ENCODE peak calls at places on chromosomes 2 and 18, in seven cellular contexts. One of them, this sample, is unnamed.

GRCh38 chr18:59551902-59552635 is 145.2 kb downstream of the CCBE1 start:
- DNase-seq in H7: no peak
- DNase-seq in stromal cell of bone marrow: no peak
- DNase-seq in lower leg skin: no peak
- DNase-seq in heart right ventricle: peak; percentile 42
- DNase-seq in naive thymus-derived CD8-positive, alpha-beta T cell: no peak
- DNase-seq in T-helper 2 cell: no peak
- DNase-seq in this sample: no peak

GRCh38 chr18:69152436-69152835 is 248.3 kb upstream of the DOK6 start:
- DNase-seq in H7: no peak
- DNase-seq in stromal cell of bone marrow: no peak
- DNase-seq in lower leg skin: no peak
- DNase-seq in heart right ventricle: no peak
- DNase-seq in naive thymus-derived CD8-positive, alpha-beta T cell: no peak
- DNase-seq in T-helper 2 cell: no peak
- DNase-seq in this sample: no peak

GRCh38 chr2:49035477-49035876 is 118.8 kb downstream of the FSHR start:
- DNase-seq in H7: no peak
- DNase-seq in stromal cell of bone marrow: no peak
- DNase-seq in lower leg skin: no peak
- DNase-seq in heart right ventricle: no peak
- DNase-seq in naive thymus-derived CD8-positive, alpha-beta T cell: no peak
- DNase-seq in T-helper 2 cell: no peak
- DNase-seq in this sample: no peak

GRCh38 chr18:37578886-37579513 is 13.4 kb upstream of the CELF4 start:
- DNase-seq in H7: peak; percentile 57
- DNase-seq in stromal cell of bone marrow: no peak
- DNase-seq in lower leg skin: no peak
- DNase-seq in heart right ventricle: no peak
- DNase-seq in naive thymus-derived CD8-positive, alpha-beta T cell: no peak
- DNase-seq in T-helper 2 cell: no peak
- DNase-seq in this sample: peak; percentile 8

GRCh38 chr2:41602351-41602750 is 445.5 kb upstream of the PKDCC start:
- DNase-seq in H7: no peak
- DNase-seq in stromal cell of bone marrow: no peak
- DNase-seq in lower leg skin: no peak
- DNase-seq in heart right ventricle: peak; percentile 32
- DNase-seq in naive thymus-derived CD8-positive, alpha-beta T cell: no peak
- DNase-seq in T-helper 2 cell: no peak
- DNase-seq in this sample: no peak

GRCh38 chr2:18253686-18254197 is 306.7 kb downstream of the RDH14 start:
- DNase-seq in H7: no peak
- DNase-seq in stromal cell of bone marrow: no peak
- DNase-seq in lower leg skin: no peak
- DNase-seq in heart right ventricle: no peak
- DNase-seq in naive thymus-derived CD8-positive, alpha-beta T cell: no peak
- DNase-seq in T-helper 2 cell: no peak
- DNase-seq in this sample: no peak

GRCh38 chr2:216216951-216217903 is 108.1 kb downstream of the XRCC5 start:
- DNase-seq in H7: no peak
- DNase-seq in stromal cell of bone marrow: no peak
- DNase-seq in lower leg skin: no peak
- DNase-seq in heart right ventricle: no peak
- DNase-seq in naive thymus-derived CD8-positive, alpha-beta T cell: no peak
- DNase-seq in T-helper 2 cell: no peak
- DNase-seq in this sample: peak; percentile 89

GRCh38 chr2:149040451-149040850 is 2.0 kb downstream of the LYPD6B start:
- DNase-seq in H7: peak; percentile 76
- DNase-seq in stromal cell of bone marrow: no peak
- DNase-seq in lower leg skin: peak; percentile 82
- DNase-seq in heart right ventricle: no peak
- DNase-seq in naive thymus-derived CD8-positive, alpha-beta T cell: peak; percentile 9
- DNase-seq in T-helper 2 cell: no peak
- DNase-seq in this sample: no peak

GRCh38 chr2:23386422-23387220 is 1.6 kb downstream of the KLHL29 start:
- DNase-seq in H7: peak; percentile 86
- DNase-seq in stromal cell of bone marrow: no peak
- DNase-seq in lower leg skin: no peak
- DNase-seq in heart right ventricle: no peak
- DNase-seq in naive thymus-derived CD8-positive, alpha-beta T cell: no peak
- DNase-seq in T-helper 2 cell: no peak
- DNase-seq in this sample: peak; percentile 54

GRCh38 chr2:174339971-174340399 is 5.2 kb downstream of the SP9 start:
- DNase-seq in H7: no peak
- DNase-seq in stromal cell of bone marrow: no peak
- DNase-seq in lower leg skin: no peak
- DNase-seq in heart right ventricle: no peak
- DNase-seq in naive thymus-derived CD8-positive, alpha-beta T cell: no peak
- DNase-seq in T-helper 2 cell: no peak
- DNase-seq in this sample: peak; percentile 32

GRCh38 chr2:159549234-159549633 is 67.1 kb downstream of the BAZ2B start:
- DNase-seq in H7: no peak
- DNase-seq in stromal cell of bone marrow: no peak
- DNase-seq in lower leg skin: no peak
- DNase-seq in heart right ventricle: no peak
- DNase-seq in naive thymus-derived CD8-positive, alpha-beta T cell: no peak
- DNase-seq in T-helper 2 cell: no peak
- DNase-seq in this sample: peak; percentile 5

GRCh38 chr2:12167525-12168317 is 421.3 kb downstream of the LPIN1 start:
- DNase-seq in H7: peak; percentile 46
- DNase-seq in stromal cell of bone marrow: no peak
- DNase-seq in lower leg skin: no peak
- DNase-seq in heart right ventricle: peak; percentile 26
- DNase-seq in naive thymus-derived CD8-positive, alpha-beta T cell: no peak
- DNase-seq in T-helper 2 cell: no peak
- DNase-seq in this sample: no peak

GRCh38 chr2:151408788-151409600 is 708 bp upstream of the RIF1 start:
- DNase-seq in H7: peak; percentile 69
- DNase-seq in stromal cell of bone marrow: no peak
- DNase-seq in lower leg skin: no peak
- DNase-seq in heart right ventricle: no peak
- DNase-seq in naive thymus-derived CD8-positive, alpha-beta T cell: no peak
- DNase-seq in T-helper 2 cell: no peak
- DNase-seq in this sample: no peak

GRCh38 chr2:136394136-136395060 is 276.4 kb upstream of the CXCR4 start:
- DNase-seq in H7: no peak
- DNase-seq in stromal cell of bone marrow: no peak
- DNase-seq in lower leg skin: no peak
- DNase-seq in heart right ventricle: no peak
- DNase-seq in naive thymus-derived CD8-positive, alpha-beta T cell: no peak
- DNase-seq in T-helper 2 cell: no peak
- DNase-seq in this sample: no peak

GRCh38 chr18:49032189-49032584 is 81.4 kb upstream of the SMAD7 start:
- DNase-seq in H7: no peak
- DNase-seq in stromal cell of bone marrow: no peak
- DNase-seq in lower leg skin: no peak
- DNase-seq in heart right ventricle: no peak
- DNase-seq in naive thymus-derived CD8-positive, alpha-beta T cell: no peak
- DNase-seq in T-helper 2 cell: no peak
- DNase-seq in this sample: no peak

GRCh38 chr2:85839461-85839860 is 49.3 kb downstream of the ST3GAL5 start:
- DNase-seq in H7: no peak
- DNase-seq in stromal cell of bone marrow: no peak
- DNase-seq in lower leg skin: no peak
- DNase-seq in heart right ventricle: no peak
- DNase-seq in naive thymus-derived CD8-positive, alpha-beta T cell: no peak
- DNase-seq in T-helper 2 cell: no peak
- DNase-seq in this sample: no peak

GRCh38 chr2:112879491-112880041 is 31.4 kb upstream of the IL37 start:
- DNase-seq in H7: no peak
- DNase-seq in stromal cell of bone marrow: no peak
- DNase-seq in lower leg skin: no peak
- DNase-seq in heart right ventricle: no peak
- DNase-seq in naive thymus-derived CD8-positive, alpha-beta T cell: no peak
- DNase-seq in T-helper 2 cell: no peak
- DNase-seq in this sample: no peak

This sample was measured in mesenchymal stem cell.